ENCODE peak calls at places on chromosomes 1 and 21, in seven cellular contexts. One of them, this sample, is unnamed.

GRCh38 chr1:163093579-163093978 is 24.4 kb downstream of the RGS4 start:
- DNase-seq in WTC11: no peak
- DNase-seq in AG09319: no peak
- DNase-seq in left ventricle myocardium inferior: no peak
- DNase-seq in AG04450: no peak
- DNase-seq in body of pancreas: no peak
- DNase-seq in uterus: no peak
- DNase-seq in this sample: no peak

GRCh38 chr1:56910441-56910985 is 55.3 kb downstream of the C8B start:
- DNase-seq in WTC11: no peak
- DNase-seq in AG09319: no peak
- DNase-seq in left ventricle myocardium inferior: no peak
- DNase-seq in AG04450: no peak
- DNase-seq in body of pancreas: peak; percentile 65
- DNase-seq in uterus: no peak
- DNase-seq in this sample: no peak

GRCh38 chr1:25651824-25652741 is 35.5 kb downstream of the MAN1C1 start:
- DNase-seq in WTC11: no peak
- DNase-seq in AG09319: no peak
- DNase-seq in left ventricle myocardium inferior: peak; percentile 44
- DNase-seq in AG04450: no peak
- DNase-seq in body of pancreas: no peak
- DNase-seq in uterus: peak; percentile 24
- DNase-seq in this sample: no peak

GRCh38 chr1:246450485-246451251 is 56.4 kb downstream of the SMYD3 start:
- DNase-seq in WTC11: no peak
- DNase-seq in AG09319: no peak
- DNase-seq in left ventricle myocardium inferior: no peak
- DNase-seq in AG04450: no peak
- DNase-seq in body of pancreas: no peak
- DNase-seq in uterus: no peak
- DNase-seq in this sample: no peak

GRCh38 chr1:210151063-210151672 is 81.4 kb upstream of the SERTAD4 start:
- DNase-seq in WTC11: no peak
- DNase-seq in AG09319: no peak
- DNase-seq in left ventricle myocardium inferior: no peak
- DNase-seq in AG04450: no peak
- DNase-seq in body of pancreas: no peak
- DNase-seq in uterus: no peak
- DNase-seq in this sample: no peak

GRCh38 chr1:167420510-167420909 is 97.8 kb downstream of the CD247 start:
- DNase-seq in WTC11: no peak
- DNase-seq in AG09319: no peak
- DNase-seq in left ventricle myocardium inferior: no peak
- DNase-seq in AG04450: no peak
- DNase-seq in body of pancreas: no peak
- DNase-seq in uterus: no peak
- DNase-seq in this sample: no peak

GRCh38 chr1:60936943-60937342 is 145.4 kb upstream of the NFIA start:
- DNase-seq in WTC11: no peak
- DNase-seq in AG09319: no peak
- DNase-seq in left ventricle myocardium inferior: no peak
- DNase-seq in AG04450: no peak
- DNase-seq in body of pancreas: no peak
- DNase-seq in uterus: no peak
- DNase-seq in this sample: no peak

GRCh38 chr1:160376525-160377131 is 9.8 kb downstream of the NHLH1 start:
- DNase-seq in WTC11: no peak
- DNase-seq in AG09319: peak; percentile 24
- DNase-seq in left ventricle myocardium inferior: no peak
- DNase-seq in AG04450: peak; percentile 37
- DNase-seq in body of pancreas: peak; percentile 28
- DNase-seq in uterus: no peak
- DNase-seq in this sample: peak; percentile 36

GRCh38 chr1:81505831-81506230 is 294.9 kb upstream of the ADGRL2 start:
- DNase-seq in WTC11: no peak
- DNase-seq in AG09319: no peak
- DNase-seq in left ventricle myocardium inferior: no peak
- DNase-seq in AG04450: no peak
- DNase-seq in body of pancreas: no peak
- DNase-seq in uterus: no peak
- DNase-seq in this sample: no peak

GRCh38 chr1:245060684-245061374 is 94.0 kb upstream of the KIF26B start:
- DNase-seq in WTC11: no peak
- DNase-seq in AG09319: no peak
- DNase-seq in left ventricle myocardium inferior: no peak
- DNase-seq in AG04450: no peak
- DNase-seq in body of pancreas: peak; percentile 78
- DNase-seq in uterus: no peak
- DNase-seq in this sample: no peak

GRCh38 chr1:213419369-213420030 is 368.5 kb downstream of the RPS6KC1 start:
- DNase-seq in WTC11: no peak
- DNase-seq in AG09319: no peak
- DNase-seq in left ventricle myocardium inferior: no peak
- DNase-seq in AG04450: no peak
- DNase-seq in body of pancreas: no peak
- DNase-seq in uterus: no peak
- DNase-seq in this sample: no peak

GRCh38 chr1:196538473-196538872 is 69.8 kb downstream of the KCNT2 start:
- DNase-seq in WTC11: peak; percentile 22
- DNase-seq in AG09319: no peak
- DNase-seq in left ventricle myocardium inferior: no peak
- DNase-seq in AG04450: no peak
- DNase-seq in body of pancreas: no peak
- DNase-seq in uterus: no peak
- DNase-seq in this sample: no peak

GRCh38 chr1:101520302-101520701 is 283.5 kb downstream of the S1PR1 start:
- DNase-seq in WTC11: peak; percentile 39
- DNase-seq in AG09319: peak; percentile 3
- DNase-seq in left ventricle myocardium inferior: no peak
- DNase-seq in AG04450: no peak
- DNase-seq in body of pancreas: peak; percentile 13
- DNase-seq in uterus: no peak
- DNase-seq in this sample: peak; percentile 33
- TF ChIP-seq CTCF in WTC11: peak; percentile 60
- TF ChIP-seq CTCF in AG09319: peak; percentile 73
- TF ChIP-seq CTCF in left ventricle myocardium inferior: peak; percentile 73
- TF ChIP-seq CTCF in AG04450: peak; percentile 77
- TF ChIP-seq CTCF in body of pancreas: peak; percentile 63
- TF ChIP-seq CTCF in uterus: peak; percentile 39
- TF ChIP-seq CTCF in this sample: peak; percentile 89

GRCh38 chr21:45847870-45848269 is 133.7 kb upstream of the COL6A1 start:
- DNase-seq in WTC11: no peak
- DNase-seq in AG09319: no peak
- DNase-seq in left ventricle myocardium inferior: no peak
- DNase-seq in AG04450: no peak
- DNase-seq in body of pancreas: no peak
- DNase-seq in uterus: no peak
- DNase-seq in this sample: no peak
- TF ChIP-seq CTCF in WTC11: no peak
- TF ChIP-seq CTCF in AG09319: no peak
- TF ChIP-seq CTCF in left ventricle myocardium inferior: no peak
- TF ChIP-seq CTCF in AG04450: no peak
- TF ChIP-seq CTCF in body of pancreas: no peak
- TF ChIP-seq CTCF in uterus: no peak
- TF ChIP-seq CTCF in this sample: no peak

GRCh38 chr1:105072446-105072845 is 1322.7 kb downstream of the AMY1C start:
- DNase-seq in WTC11: no peak
- DNase-seq in AG09319: no peak
- DNase-seq in left ventricle myocardium inferior: no peak
- DNase-seq in AG04450: no peak
- DNase-seq in body of pancreas: no peak
- DNase-seq in uterus: no peak
- DNase-seq in this sample: no peak

GRCh38 chr1:105073660-105074059 is 1324.0 kb downstream of the AMY1C start:
- DNase-seq in WTC11: no peak
- DNase-seq in AG09319: no peak
- DNase-seq in left ventricle myocardium inferior: no peak
- DNase-seq in AG04450: no peak
- DNase-seq in body of pancreas: no peak
- DNase-seq in uterus: no peak
- DNase-seq in this sample: no peak

DNA sequence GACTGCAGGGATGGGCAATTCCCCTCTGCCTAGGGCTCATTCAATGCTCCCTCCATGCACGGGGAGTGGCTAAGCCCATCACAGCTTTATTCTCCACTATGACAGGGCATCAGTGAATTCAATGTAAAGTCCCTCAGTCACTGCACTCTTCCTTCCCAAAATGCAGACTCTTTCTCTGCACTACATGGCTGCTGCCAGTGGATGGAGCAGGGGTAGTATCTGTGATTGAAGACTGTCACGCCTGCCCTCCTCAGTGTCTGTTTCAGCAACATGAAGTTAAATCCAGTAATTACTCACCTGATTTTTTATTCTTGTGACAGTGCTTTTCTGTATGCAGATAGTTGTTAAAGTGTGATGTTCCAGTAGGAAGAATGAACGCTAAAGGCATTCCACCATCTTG is 1323.2 kb downstream of the AMY1C start:
- DNase-seq in WTC11: peak; percentile 23
- DNase-seq in AG09319: no peak
- DNase-seq in left ventricle myocardium inferior: no peak
- DNase-seq in AG04450: no peak
- DNase-seq in body of pancreas: no peak
- DNase-seq in uterus: no peak
- DNase-seq in this sample: no peak
- TF ChIP-seq CTCF in WTC11: no peak
- TF ChIP-seq CTCF in AG09319: no peak
- TF ChIP-seq CTCF in left ventricle myocardium inferior: no peak
- TF ChIP-seq CTCF in AG04450: no peak
- TF ChIP-seq CTCF in body of pancreas: no peak
- TF ChIP-seq CTCF in uterus: no peak
- TF ChIP-seq CTCF in this sample: no peak

DNA sequence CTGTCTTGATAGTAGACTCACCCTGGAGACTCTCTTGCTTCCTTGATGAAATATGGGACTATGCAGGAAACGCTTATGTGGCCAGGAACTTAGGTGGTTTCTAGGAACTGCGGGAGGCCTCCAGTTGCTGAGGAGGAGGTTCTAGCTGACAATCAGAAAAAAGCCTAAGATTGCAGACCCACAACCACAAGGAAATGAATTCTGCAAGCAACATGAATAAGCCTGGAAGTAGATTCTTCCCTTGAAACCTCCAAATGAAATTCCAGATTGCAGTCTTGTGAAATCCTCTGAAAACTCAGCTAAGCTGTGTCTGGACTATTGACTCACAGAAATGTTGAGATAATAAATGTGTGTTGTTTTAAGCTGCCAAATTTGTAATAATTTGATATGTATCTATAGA is 88.9 kb upstream of the COL11A1 start:
- DNase-seq in WTC11: no peak
- DNase-seq in AG09319: no peak
- DNase-seq in left ventricle myocardium inferior: no peak
- DNase-seq in AG04450: no peak
- DNase-seq in body of pancreas: no peak
- DNase-seq in uterus: no peak
- DNase-seq in this sample: no peak
- TF ChIP-seq CTCF in WTC11: no peak
- TF ChIP-seq CTCF in AG09319: no peak
- TF ChIP-seq CTCF in left ventricle myocardium inferior: no peak
- TF ChIP-seq CTCF in AG04450: no peak
- TF ChIP-seq CTCF in body of pancreas: no peak
- TF ChIP-seq CTCF in uterus: no peak
- TF ChIP-seq CTCF in this sample: no peak

GRCh38 chr1:14100916-14101315 is 400.9 kb downstream of the PRDM2 start:
- DNase-seq in WTC11: no peak
- DNase-seq in AG09319: no peak
- DNase-seq in left ventricle myocardium inferior: no peak
- DNase-seq in AG04450: no peak
- DNase-seq in body of pancreas: no peak
- DNase-seq in uterus: no peak
- DNase-seq in this sample: no peak

GRCh38 chr1:14090531-14090930 is 390.5 kb downstream of the PRDM2 start:
- DNase-seq in WTC11: no peak
- DNase-seq in AG09319: no peak
- DNase-seq in left ventricle myocardium inferior: no peak
- DNase-seq in AG04450: no peak
- DNase-seq in body of pancreas: no peak
- DNase-seq in uterus: no peak
- DNase-seq in this sample: no peak

GRCh38 chr1:14090062-14090461 is 390.1 kb downstream of the PRDM2 start:
- DNase-seq in WTC11: no peak
- DNase-seq in AG09319: no peak
- DNase-seq in left ventricle myocardium inferior: no peak
- DNase-seq in AG04450: no peak
- DNase-seq in body of pancreas: no peak
- DNase-seq in uterus: no peak
- DNase-seq in this sample: no peak

GRCh38 chr1:14100444-14100843 is 400.5 kb downstream of the PRDM2 start:
- DNase-seq in WTC11: no peak
- DNase-seq in AG09319: no peak
- DNase-seq in left ventricle myocardium inferior: no peak
- DNase-seq in AG04450: no peak
- DNase-seq in body of pancreas: no peak
- DNase-seq in uterus: no peak
- DNase-seq in this sample: no peak

GRCh38 chr1:14095001-14095400 is 395.0 kb downstream of the PRDM2 start:
- DNase-seq in WTC11: no peak
- DNase-seq in AG09319: no peak
- DNase-seq in left ventricle myocardium inferior: no peak
- DNase-seq in AG04450: no peak
- DNase-seq in body of pancreas: no peak
- DNase-seq in uterus: no peak
- DNase-seq in this sample: no peak
- TF ChIP-seq CTCF in WTC11: peak; percentile 62
- TF ChIP-seq CTCF in AG09319: peak; percentile 26
- TF ChIP-seq CTCF in left ventricle myocardium inferior: peak; percentile 42
- TF ChIP-seq CTCF in AG04450: no peak
- TF ChIP-seq CTCF in body of pancreas: peak; percentile 60
- TF ChIP-seq CTCF in uterus: peak; percentile 12
- TF ChIP-seq CTCF in this sample: peak; percentile 60

DNA sequence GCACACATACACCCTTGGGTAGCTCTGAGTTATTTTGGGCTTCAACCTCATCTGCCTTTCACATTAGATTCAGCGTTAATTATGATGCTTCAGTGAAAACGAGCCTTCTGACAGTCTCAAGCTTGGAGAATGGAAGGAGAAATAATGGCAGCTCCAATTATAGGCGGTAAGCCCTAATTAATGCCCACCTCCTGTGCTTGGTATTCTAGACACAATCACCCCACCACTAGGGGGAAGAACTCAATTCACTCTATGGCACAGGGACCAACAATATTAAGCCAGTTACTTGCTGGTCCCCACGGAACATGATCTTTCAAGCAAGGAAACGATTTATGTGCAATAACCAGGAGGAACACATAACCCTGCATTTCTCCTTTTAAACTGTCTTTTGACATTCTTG is 397.9 kb downstream of the BRINP2 start:
- DNase-seq in WTC11: no peak
- DNase-seq in AG09319: no peak
- DNase-seq in left ventricle myocardium inferior: no peak
- DNase-seq in AG04450: no peak
- DNase-seq in body of pancreas: no peak
- DNase-seq in uterus: no peak
- DNase-seq in this sample: no peak
- TF ChIP-seq CTCF in WTC11: no peak
- TF ChIP-seq CTCF in AG09319: no peak
- TF ChIP-seq CTCF in left ventricle myocardium inferior: no peak
- TF ChIP-seq CTCF in AG04450: no peak
- TF ChIP-seq CTCF in body of pancreas: no peak
- TF ChIP-seq CTCF in uterus: no peak
- TF ChIP-seq CTCF in this sample: peak; percentile 24